ENCODE peak calls at places on chromosomes 13 and 19, in ten cellular contexts. F, R, T, M, U, I, C, E, V and K are unnamed samples.

GRCh38 chr13:72104656-72105180 is 237.7 kb upstream of the DACH1 start:
- DNase-seq in V (no peak), F (no peak), R (no peak), M (no peak), C (no peak), I (no peak), E (no peak), T (no peak), U (no peak), K (no peak)

GRCh38 chr13:28532226-28533048 is 37.5 kb upstream of the FLT1 start:
- DNase-seq in I (no peak), C (no peak), V (no peak), M (peak), U (no peak), F (peak), R (no peak), T (no peak), E (no peak), K (no peak)

GRCh38 chr13:106680796-106681482 is 113.0 kb upstream of the ARGLU1 start:
- DNase-seq in F (peak), C (no peak), I (no peak), T (no peak), R (no peak), M (no peak), V (no peak), E (no peak), U (no peak), K (no peak)

GRCh38 chr13:64371045-64371444 is 2859.1 kb downstream of the PCDH9 start:
- DNase-seq in U (no peak), E (peak), R (no peak), F (no peak), I (no peak), T (peak), V (no peak), M (no peak), C (no peak), K (peak)

GRCh38 chr19:4310247-4311121 is 6.1 kb downstream of the FSD1 start:
- DNase-seq in R (no peak), M (no peak), F (no peak), U (no peak), V (no peak), C (no peak), E (no peak), T (peak), I (no peak), K (no peak)

GRCh38 chr19:35407619-35408018 is 36.8 kb downstream of the GPR42 start:
- DNase-seq in I (no peak), U (no peak), R (no peak), M (no peak), T (no peak), F (no peak), E (no peak), C (no peak), V (no peak), K (no peak)

GRCh38 chr13:79281335-79281734 is 124.7 kb downstream of the RBM26 start:
- DNase-seq in E (no peak), U (no peak), M (no peak), R (no peak), I (no peak), T (no peak), F (no peak), C (no peak), V (no peak), K (no peak)

GRCh38 chr19:18778826-18779354 is 12.2 kb downstream of the COMP start:
- DNase-seq in M (no peak), I (no peak), E (no peak), R (no peak), F (no peak), C (no peak), V (no peak), T (no peak), U (no peak), K (no peak)

GRCh38 chr13:36918246-36919060 is 1.6 kb downstream of the SMAD9 start:
- DNase-seq in F (no peak), U (no peak), E (peak), R (no peak), I (no peak), C (no peak), V (peak), T (no peak), M (no peak), K (no peak)

GRCh38 chr13:27952931-27953670 is 16.0 kb downstream of the CDX2 start:
- DNase-seq in I (no peak), R (no peak), U (no peak), M (no peak), E (no peak), T (no peak), V (no peak), F (no peak), C (peak), K (no peak)

GRCh38 chr19:18657590-18658365 is 20.9 kb downstream of the KLHL26 start:
- DNase-seq in R (peak), U (peak), F (peak), V (peak), I (no peak), C (no peak), T (no peak), E (peak), M (no peak), K (peak)

GRCh38 chr13:25738342-25738771 is 313.5 kb downstream of the SHISA2 start:
- DNase-seq in M (no peak), F (no peak), C (peak), T (no peak), V (no peak), E (no peak), I (no peak), R (no peak), U (no peak), K (no peak)

GRCh38 chr19:45153339-45154063 is 7.3 kb downstream of the NKPD1 start:
- DNase-seq in F (peak), R (peak), M (no peak), C (peak), T (no peak), E (peak), U (peak), I (no peak), V (no peak), K (no peak)

GRCh38 chr13:108427355-108427754 is 157.8 kb downstream of the TNFSF13B start:
- DNase-seq in U (no peak), F (no peak), T (no peak), M (no peak), C (no peak), E (no peak), I (no peak), V (no peak), R (no peak), K (no peak)

GRCh38 chr19:53158119-53158656 is 665 bp downstream of the ZNF347 start:
- DNase-seq in M (peak), F (peak), R (peak), E (peak), C (peak), U (peak), I (no peak), V (no peak), T (no peak), K (peak)

GRCh38 chr13:78601124-78601885 is 2.0 kb downstream of the POU4F1 start:
- DNase-seq in F (no peak), T (no peak), V (no peak), E (peak), R (no peak), C (no peak), U (no peak), M (no peak), I (no peak), K (no peak)

GRCh38 chr13:40383922-40384321 is 282.5 kb downstream of the FOXO1 start:
- DNase-seq in T (no peak), F (no peak), V (no peak), M (no peak), C (no peak), E (no peak), I (no peak), R (no peak), U (no peak), K (no peak)

GRCh38 chr13:40386586-40386985 is 279.9 kb downstream of the FOXO1 start:
- DNase-seq in U (no peak), V (no peak), R (no peak), I (no peak), C (no peak), F (no peak), E (no peak), M (no peak), T (no peak), K (no peak)

GRCh38 chr13:40383132-40383531 is 283.3 kb downstream of the FOXO1 start:
- DNase-seq in E (no peak), U (no peak), T (no peak), R (no peak), C (no peak), M (no peak), F (no peak), I (no peak), V (no peak), K (no peak)

GRCh38 chr13:40385858-40386180 is 280.6 kb downstream of the FOXO1 start:
- DNase-seq in U (no peak), V (no peak), T (no peak), E (no peak), R (no peak), F (no peak), C (no peak), M (no peak), I (no peak), K (no peak)

DNA sequence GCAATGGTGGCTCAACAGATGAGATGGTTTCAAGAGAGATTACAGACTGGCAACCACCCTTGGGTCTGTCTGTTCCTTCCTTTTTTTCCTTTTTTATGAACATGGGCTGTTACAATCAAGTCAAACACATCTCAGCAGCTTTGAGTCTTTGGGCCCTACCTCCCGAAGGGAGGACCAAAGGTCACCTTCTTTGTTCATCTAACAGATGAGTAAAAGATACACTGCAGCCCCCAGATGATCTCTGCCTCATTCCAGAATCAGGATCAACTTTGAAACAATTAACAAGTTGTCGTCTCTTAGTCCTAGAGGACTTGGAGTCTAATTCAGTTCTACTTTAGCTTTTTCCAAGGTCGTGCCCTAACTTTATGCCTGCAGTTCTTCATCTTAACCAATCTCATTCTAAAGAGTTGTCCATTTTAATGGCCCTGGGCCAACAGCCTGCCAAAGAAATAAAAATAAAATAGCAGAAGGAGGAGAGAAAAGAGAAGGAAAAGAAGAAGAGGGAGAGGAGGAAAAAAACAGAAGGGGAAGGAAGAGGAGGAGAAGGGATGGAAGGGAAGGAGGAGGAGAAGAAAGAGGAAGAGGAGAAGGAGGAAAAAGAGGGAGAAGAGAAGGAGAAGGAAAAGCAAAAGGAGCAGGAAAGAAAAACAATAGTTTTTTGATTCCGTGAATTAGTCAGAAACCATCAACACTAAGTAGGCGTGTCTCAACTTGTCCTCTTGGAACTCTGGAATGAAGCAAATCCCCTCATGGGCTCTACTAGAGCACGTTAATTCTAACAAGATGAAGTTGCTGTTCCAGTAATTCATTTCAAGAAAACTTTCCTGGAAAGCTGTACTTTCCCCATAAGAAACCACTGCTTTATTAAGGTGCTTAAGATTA is 281.2 kb downstream of the FOXO1 start:
- DNase-seq in V (no peak), C (no peak), T (no peak), E (no peak), R (no peak), M (no peak), U (no peak), I (no peak), F (no peak), K (no peak)
- TF ChIP-seq POLR2A in V (no peak), C (no peak), T (no peak), E (no peak), R (no peak), M (no peak), U (no peak), I (no peak), F (no peak), K (no peak)

DNA sequence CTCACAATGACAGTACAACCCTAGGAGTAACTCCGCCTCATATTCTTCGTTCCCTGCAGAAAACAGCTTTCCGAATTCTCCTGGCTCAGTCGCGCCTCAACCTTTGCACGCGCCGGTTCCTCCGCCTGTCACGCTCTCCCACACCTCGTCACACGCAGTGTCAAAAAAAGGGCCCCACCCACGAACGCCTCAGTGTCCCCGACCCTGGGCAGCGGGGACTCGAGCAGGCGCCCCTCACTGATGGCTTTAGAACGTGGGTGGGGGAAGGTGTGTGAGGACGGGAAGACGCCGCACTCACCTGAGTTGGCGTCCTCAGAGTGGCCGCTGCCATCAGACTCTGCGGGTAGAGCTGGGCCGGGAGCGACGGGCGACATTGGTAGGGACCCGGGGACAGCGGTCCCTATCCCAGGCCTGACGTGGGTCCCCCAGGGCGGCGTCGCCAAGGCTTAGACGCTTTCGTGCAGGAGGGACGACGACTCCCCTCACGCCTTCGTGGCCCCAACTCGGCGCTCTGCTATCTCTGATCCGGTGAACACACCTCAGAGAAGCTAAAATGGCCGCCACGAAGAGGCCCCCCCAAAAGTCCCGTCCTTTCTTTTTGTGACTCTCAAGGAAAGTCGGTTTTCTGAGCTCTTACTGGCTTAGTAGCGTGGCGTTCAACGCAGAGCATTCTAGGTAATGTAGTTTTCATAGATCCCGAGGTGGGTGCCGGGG is at the start of gene ZNF154:
- DNase-seq in T (no peak), M (peak), U (peak), R (no peak), C (no peak), I (no peak), V (no peak), E (peak), F (peak), K (no peak)
- TF ChIP-seq POLR2A in T (no peak), M (peak), U (no peak), R (no peak), C (no peak), I (no peak), V (no peak), E (no peak), F (no peak), K (no peak)

DNA sequence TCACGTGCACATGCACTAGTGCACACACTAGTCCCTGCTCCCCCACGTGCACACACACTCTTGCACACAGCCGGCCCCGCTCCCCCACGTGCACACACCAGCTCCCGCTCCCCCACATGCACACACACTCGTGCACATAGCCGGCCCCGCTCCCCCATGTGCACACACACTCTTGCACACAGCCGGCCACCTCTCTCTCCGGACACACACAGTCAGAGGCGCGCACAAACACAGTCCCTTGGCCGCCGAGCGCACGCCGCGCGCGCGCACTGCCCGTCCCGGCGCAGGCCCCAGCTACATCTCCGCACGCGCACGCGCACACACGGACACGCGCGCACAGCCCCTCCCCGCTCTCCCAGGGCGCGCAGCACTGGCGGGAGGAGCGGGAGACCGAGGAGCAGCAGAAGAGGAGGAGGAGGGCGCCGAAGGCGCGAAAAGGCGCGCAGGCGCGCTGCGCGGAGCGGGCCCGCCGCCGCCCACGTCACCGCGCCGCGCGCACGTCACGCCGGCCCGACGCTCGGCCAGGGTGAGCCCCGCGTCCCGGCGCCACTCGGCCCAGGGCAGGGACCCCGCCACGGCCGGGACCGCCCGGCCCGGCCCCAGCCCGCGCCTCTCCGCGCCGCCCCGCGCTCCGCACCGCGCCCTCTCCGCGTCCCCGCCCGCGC is at the start of gene TFDP1:
- DNase-seq in F (peak), C (peak), I (no peak), M (peak), E (peak), V (peak), R (peak), U (peak), T (peak), K (peak)
- TF ChIP-seq POLR2A in F (no peak), C (no peak), I (no peak), M (no peak), E (peak), V (no peak), R (no peak), U (no peak), T (peak), K (peak)

GRCh38 chr19:927044-927706 is 1.3 kb downstream of the ARID3A start:
- DNase-seq in R (peak), C (peak), T (no peak), F (peak), U (peak), E (no peak), I (no peak), M (no peak), V (peak), K (no peak)

GRCh38 chr19:931860-932646 is 6.2 kb downstream of the ARID3A start:
- DNase-seq in V (no peak), I (no peak), E (no peak), U (no peak), C (no peak), F (no peak), T (no peak), R (no peak), M (no peak), K (no peak)

GRCh38 chr19:928471-929259 is 2.8 kb downstream of the ARID3A start:
- DNase-seq in M (no peak), F (no peak), T (no peak), C (no peak), U (peak), V (no peak), R (peak), I (no peak), E (no peak), K (no peak)

GRCh38 chr19:927707-928401 is 2.0 kb downstream of the ARID3A start:
- DNase-seq in E (no peak), U (peak), M (no peak), I (no peak), T (no peak), V (no peak), F (no peak), C (no peak), R (peak), K (no peak)

GRCh38 chr19:929523-930258 is 3.9 kb downstream of the ARID3A start:
- DNase-seq in C (no peak), T (no peak), I (no peak), U (no peak), R (peak), E (no peak), V (no peak), F (no peak), M (no peak), K (no peak)
- TF ChIP-seq POLR2A in C (no peak), T (no peak), I (no peak), U (no peak), R (no peak), E (no peak), V (no peak), F (no peak), M (no peak), K (no peak)

DNA sequence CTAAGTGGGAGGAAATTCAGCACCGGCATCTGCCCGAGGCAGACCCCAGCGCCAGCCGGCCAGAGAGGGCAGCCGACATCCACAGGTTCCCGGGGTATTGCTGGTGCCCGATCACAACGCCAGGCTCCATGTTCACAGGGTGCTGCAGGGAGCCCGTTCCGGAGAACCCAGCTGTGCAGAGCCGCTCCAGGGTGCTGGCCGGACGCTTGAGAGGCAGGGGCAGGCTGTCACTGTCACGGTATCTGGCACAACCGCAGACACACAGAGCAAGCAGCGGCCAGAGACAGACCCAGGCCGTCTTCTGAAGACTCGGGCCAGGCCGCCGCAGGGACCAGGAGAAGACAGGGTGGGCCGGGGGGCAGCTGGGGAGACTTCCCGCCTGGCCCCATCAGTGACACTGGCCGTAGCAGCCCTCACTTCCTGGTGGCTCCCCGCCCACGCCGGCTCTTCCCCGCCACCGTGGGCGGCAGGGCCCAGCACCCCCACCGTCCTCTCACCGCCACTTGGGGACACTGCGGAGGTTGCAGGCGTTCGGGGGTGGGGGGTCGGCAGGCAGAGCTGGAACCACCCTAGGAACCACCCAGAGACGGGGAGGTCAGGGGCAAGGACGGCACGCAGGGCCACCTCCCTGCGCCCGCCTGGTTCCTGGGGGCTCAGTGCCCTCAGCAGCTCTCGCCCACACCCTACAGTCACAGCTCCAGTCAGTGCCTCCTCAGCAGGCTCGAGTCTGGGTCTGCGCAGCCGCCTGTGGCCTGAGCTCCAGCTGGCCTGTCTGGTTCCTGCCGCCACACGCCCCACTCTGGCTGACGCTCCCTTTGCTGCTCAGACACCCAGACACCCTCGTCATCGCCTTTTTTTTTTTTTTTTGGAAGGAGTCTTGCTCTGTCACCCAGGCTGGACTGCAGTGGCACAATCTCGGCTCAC is 3.8 kb downstream of the RNF126 start:
- DNase-seq in M (no peak), T (no peak), F (peak), I (no peak), V (no peak), R (no peak), E (no peak), C (peak), U (no peak), K (no peak)
- TF ChIP-seq POLR2A in M (no peak), T (no peak), F (no peak), I (no peak), V (no peak), R (no peak), E (no peak), C (no peak), U (no peak), K (no peak)

GRCh38 chr19:40809358-40810086 is 10.5 kb downstream of the EGLN2 start:
- DNase-seq in R (no peak), F (no peak), I (no peak), V (no peak), C (no peak), T (no peak), M (no peak), U (no peak), E (no peak), K (no peak)
- TF ChIP-seq POLR2A in R (no peak), F (no peak), I (no peak), V (no peak), C (no peak), T (no peak), M (no peak), U (no peak), E (no peak), K (no peak)